ENCODE peak calls at places on chromosomes 13 and 19, in five cellular contexts. One of them, this sample, is unnamed.

GRCh38 chr19:32123355-32123940 is 222.0 kb upstream of the ZNF507 start:
- DNase-seq in lower lobe of right lung: no peak
- DNase-seq in hepatocyte: no peak
- DNase-seq in thyroid gland: no peak
- DNase-seq in body of pancreas: no peak
- DNase-seq in this sample: no peak

GRCh38 chr13:43537124-43537523 is 249.6 kb downstream of the ENOX1 start:
- DNase-seq in lower lobe of right lung: no peak
- DNase-seq in body of pancreas: no peak
- DNase-seq in thyroid gland: no peak
- DNase-seq in hepatocyte: no peak
- DNase-seq in this sample: no peak

GRCh38 chr19:55484571-55485438 is at the start of gene NAT14:
- DNase-seq in hepatocyte: peak
- DNase-seq in thyroid gland: peak
- DNase-seq in lower lobe of right lung: no peak
- DNase-seq in body of pancreas: peak
- DNase-seq in this sample: peak

GRCh38 chr19:10936661-10937084 is 8.1 kb downstream of the TIMM29 start:
- DNase-seq in thyroid gland: peak
- DNase-seq in hepatocyte: peak
- DNase-seq in lower lobe of right lung: no peak
- DNase-seq in body of pancreas: peak
- DNase-seq in this sample: peak

GRCh38 chr19:14432817-14433453 is at the start of gene PKN1:
- DNase-seq in body of pancreas: peak
- DNase-seq in lower lobe of right lung: peak
- DNase-seq in hepatocyte: peak
- DNase-seq in thyroid gland: peak
- DNase-seq in this sample: peak

GRCh38 chr13:112457485-112457884 is 81.3 kb downstream of the SPACA7 start:
- DNase-seq in body of pancreas: no peak
- DNase-seq in thyroid gland: no peak
- DNase-seq in lower lobe of right lung: no peak
- DNase-seq in hepatocyte: no peak
- DNase-seq in this sample: no peak

GRCh38 chr13:28657784-28658538 is 969 bp upstream of the POMP start:
- DNase-seq in lower lobe of right lung: no peak
- DNase-seq in body of pancreas: no peak
- DNase-seq in thyroid gland: no peak
- DNase-seq in hepatocyte: peak
- DNase-seq in this sample: peak

GRCh38 chr19:13840751-13841338 is 36.1 kb upstream of the NANOS3 start:
- DNase-seq in lower lobe of right lung: no peak
- DNase-seq in body of pancreas: no peak
- DNase-seq in hepatocyte: no peak
- DNase-seq in thyroid gland: no peak
- DNase-seq in this sample: no peak

GRCh38 chr19:41886761-41887710 is 4.1 kb downstream of the ARHGEF1 start:
- DNase-seq in hepatocyte: no peak
- DNase-seq in lower lobe of right lung: no peak
- DNase-seq in body of pancreas: no peak
- DNase-seq in thyroid gland: no peak
- DNase-seq in this sample: peak

GRCh38 chr13:111204438-111205177 is 89.5 kb downstream of the ARHGEF7 start:
- DNase-seq in hepatocyte: peak
- DNase-seq in lower lobe of right lung: peak
- DNase-seq in thyroid gland: peak
- DNase-seq in body of pancreas: peak
- DNase-seq in this sample: no peak

GRCh38 chr19:13010038-13010991 is 15.0 kb downstream of the NFIX start:
- DNase-seq in body of pancreas: no peak
- DNase-seq in thyroid gland: peak
- DNase-seq in lower lobe of right lung: no peak
- DNase-seq in hepatocyte: no peak
- DNase-seq in this sample: no peak

GRCh38 chr19:48330012-48330681 is 4.8 kb downstream of the EMP3 start:
- DNase-seq in lower lobe of right lung: peak
- DNase-seq in body of pancreas: peak
- DNase-seq in thyroid gland: peak
- DNase-seq in hepatocyte: peak
- DNase-seq in this sample: peak

GRCh38 chr19:46077815-46078167 is 37.0 kb upstream of the IGFL4 start:
- DNase-seq in thyroid gland: no peak
- DNase-seq in lower lobe of right lung: no peak
- DNase-seq in body of pancreas: no peak
- DNase-seq in hepatocyte: no peak
- DNase-seq in this sample: no peak

GRCh38 chr13:86446311-86446710 is 647.1 kb upstream of the SLITRK6 start:
- DNase-seq in hepatocyte: no peak
- DNase-seq in thyroid gland: no peak
- DNase-seq in body of pancreas: no peak
- DNase-seq in lower lobe of right lung: no peak
- DNase-seq in this sample: no peak

GRCh38 chr13:110915057-110915873 is at the start of gene ANKRD10:
- DNase-seq in hepatocyte: peak
- DNase-seq in lower lobe of right lung: peak
- DNase-seq in body of pancreas: peak
- DNase-seq in thyroid gland: peak
- DNase-seq in this sample: peak

DNA sequence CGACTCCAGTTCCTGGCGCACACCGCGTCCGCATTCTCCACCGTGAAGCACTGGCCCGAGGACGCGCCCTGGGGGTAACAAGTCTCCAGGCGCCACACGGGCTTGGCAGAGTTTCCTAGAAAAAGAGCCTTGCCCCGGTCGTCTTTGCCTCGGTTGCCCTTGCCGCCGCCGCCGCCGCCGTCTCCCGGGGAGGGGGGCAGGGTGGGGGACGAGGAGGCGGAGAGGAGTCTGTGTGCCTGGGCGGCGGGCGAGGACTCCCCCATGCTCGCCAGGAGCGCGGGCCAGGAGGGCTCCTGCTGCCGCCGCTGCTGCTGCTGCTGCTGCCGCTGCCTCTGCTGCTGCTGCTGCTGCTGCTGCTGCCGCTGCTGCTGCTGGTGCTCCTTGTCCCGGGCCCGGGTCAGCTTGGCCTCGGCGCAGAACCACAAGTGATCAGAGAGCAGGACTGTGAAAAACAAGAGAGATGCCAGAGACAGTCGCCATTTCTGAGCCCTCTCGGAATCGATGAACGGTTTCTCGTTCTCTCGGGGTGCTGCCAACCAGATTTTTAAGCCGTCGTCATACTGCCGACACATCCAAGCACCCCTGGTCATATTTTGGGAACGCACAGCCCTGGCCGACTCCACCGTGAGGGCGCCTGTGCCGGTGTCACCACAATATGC is 349.2 kb downstream of the LIG4 start:
- DNase-seq in lower lobe of right lung: no peak
- DNase-seq in body of pancreas: peak
- DNase-seq in hepatocyte: peak
- DNase-seq in thyroid gland: peak
- DNase-seq in this sample: no peak
- TF ChIP-seq CTCF in lower lobe of right lung: no peak
- TF ChIP-seq CTCF in body of pancreas: no peak
- TF ChIP-seq CTCF in hepatocyte: no peak
- TF ChIP-seq CTCF in thyroid gland: no peak
- TF ChIP-seq CTCF in this sample: no peak

DNA sequence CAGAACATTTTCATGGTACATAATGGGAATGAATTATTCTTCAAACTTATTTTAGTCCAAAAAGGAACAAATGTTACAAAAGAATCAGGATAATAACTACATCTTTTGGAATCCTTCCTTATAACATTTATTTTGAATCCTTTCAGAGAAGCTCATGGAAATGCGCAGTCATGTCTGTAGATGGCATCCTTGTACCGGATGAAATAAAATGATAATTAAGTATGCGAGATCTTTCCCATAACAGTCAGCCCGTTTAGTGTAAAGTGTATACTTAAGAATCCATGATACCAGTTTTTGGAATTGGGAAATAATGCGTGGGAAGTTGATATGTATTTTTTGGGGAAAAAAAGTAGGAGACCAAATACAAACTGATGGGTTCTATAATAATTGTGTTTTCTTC is 418.8 kb downstream of the GPC5 start:
- DNase-seq in hepatocyte: peak
- DNase-seq in thyroid gland: no peak
- DNase-seq in body of pancreas: no peak
- DNase-seq in lower lobe of right lung: no peak
- DNase-seq in this sample: no peak
- H3K4me3 ChIP-seq in hepatocyte: no peak
- H3K4me3 ChIP-seq in thyroid gland: no peak
- H3K4me3 ChIP-seq in body of pancreas: no peak
- H3K4me3 ChIP-seq in lower lobe of right lung: no peak
- H3K4me3 ChIP-seq in this sample: no peak

GRCh38 chr19:5434970-5435641 is 20.1 kb upstream of the ZNRF4 start:
- DNase-seq in body of pancreas: no peak
- DNase-seq in lower lobe of right lung: no peak
- DNase-seq in hepatocyte: peak
- DNase-seq in thyroid gland: no peak
- DNase-seq in this sample: no peak
- TF ChIP-seq CTCF in body of pancreas: no peak
- TF ChIP-seq CTCF in lower lobe of right lung: no peak
- TF ChIP-seq CTCF in hepatocyte: no peak
- TF ChIP-seq CTCF in thyroid gland: no peak
- TF ChIP-seq CTCF in this sample: no peak

GRCh38 chr19:43783636-43784035 is 2.9 kb upstream of the KCNN4 start:
- DNase-seq in hepatocyte: no peak
- DNase-seq in lower lobe of right lung: no peak
- DNase-seq in body of pancreas: no peak
- DNase-seq in thyroid gland: no peak
- DNase-seq in this sample: no peak

GRCh38 chr19:43782311-43782660 is 1.5 kb upstream of the KCNN4 start:
- DNase-seq in thyroid gland: no peak
- DNase-seq in body of pancreas: no peak
- DNase-seq in lower lobe of right lung: no peak
- DNase-seq in hepatocyte: no peak
- DNase-seq in this sample: no peak

GRCh38 chr19:43782689-43783231 is 2.0 kb upstream of the KCNN4 start:
- DNase-seq in lower lobe of right lung: no peak
- DNase-seq in body of pancreas: no peak
- DNase-seq in hepatocyte: no peak
- DNase-seq in thyroid gland: no peak
- DNase-seq in this sample: peak

GRCh38 chr19:43780706-43781525 is at the start of gene KCNN4:
- DNase-seq in body of pancreas: no peak
- DNase-seq in hepatocyte: peak
- DNase-seq in thyroid gland: no peak
- DNase-seq in lower lobe of right lung: no peak
- DNase-seq in this sample: peak

DNA sequence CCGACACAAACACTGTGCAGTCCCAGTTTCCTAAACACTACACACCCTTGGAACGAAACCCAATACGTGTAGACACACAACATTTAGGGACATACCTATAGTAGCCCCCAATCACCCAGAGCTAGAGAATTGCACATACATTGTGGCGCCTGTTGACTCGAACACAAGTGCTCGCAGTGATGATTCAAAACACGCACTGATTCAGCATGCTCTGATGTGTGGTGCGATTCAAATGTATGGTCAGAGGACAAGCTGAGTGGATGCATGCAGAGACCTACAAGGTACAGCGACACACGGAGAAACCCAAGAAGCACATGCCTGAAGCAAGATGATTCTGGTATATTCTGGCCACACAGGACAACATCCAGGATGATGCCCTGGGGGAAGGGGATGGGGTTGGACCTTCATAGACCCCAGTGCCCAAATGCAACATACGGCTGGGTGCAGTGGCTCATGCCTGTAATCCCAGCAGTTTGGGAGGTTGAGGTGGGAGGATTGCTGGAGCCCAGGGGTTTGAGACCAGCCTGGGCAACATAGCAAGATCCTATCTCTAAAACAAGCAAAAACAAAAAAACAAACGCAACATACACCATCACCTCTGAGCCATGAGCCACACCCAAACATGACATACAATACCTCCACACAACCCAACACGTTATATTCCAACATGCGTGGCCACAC is 997 bp upstream of the KCNN4 start:
- DNase-seq in lower lobe of right lung: no peak
- DNase-seq in hepatocyte: no peak
- DNase-seq in body of pancreas: no peak
- DNase-seq in thyroid gland: no peak
- DNase-seq in this sample: peak
- H3K4me3 ChIP-seq in lower lobe of right lung: no peak
- H3K4me3 ChIP-seq in hepatocyte: no peak
- H3K4me3 ChIP-seq in body of pancreas: no peak
- H3K4me3 ChIP-seq in thyroid gland: no peak
- H3K4me3 ChIP-seq in this sample: peak

GRCh38 chr19:1980068-1980467 is 35.4 kb downstream of the BTBD2 start:
- DNase-seq in hepatocyte: no peak
- DNase-seq in thyroid gland: no peak
- DNase-seq in lower lobe of right lung: no peak
- DNase-seq in body of pancreas: no peak
- DNase-seq in this sample: no peak

GRCh38 chr19:1979017-1979416 is 36.5 kb downstream of the BTBD2 start:
- DNase-seq in thyroid gland: no peak
- DNase-seq in body of pancreas: no peak
- DNase-seq in lower lobe of right lung: no peak
- DNase-seq in hepatocyte: no peak
- DNase-seq in this sample: no peak

GRCh38 chr19:1980782-1981181 is 34.7 kb downstream of the BTBD2 start:
- DNase-seq in hepatocyte: no peak
- DNase-seq in thyroid gland: no peak
- DNase-seq in body of pancreas: no peak
- DNase-seq in lower lobe of right lung: no peak
- DNase-seq in this sample: no peak

GRCh38 chr19:1978346-1978894 is 37.1 kb downstream of the BTBD2 start:
- DNase-seq in thyroid gland: no peak
- DNase-seq in lower lobe of right lung: no peak
- DNase-seq in hepatocyte: no peak
- DNase-seq in body of pancreas: no peak
- DNase-seq in this sample: no peak

GRCh38 chr19:1979642-1980041 is 35.9 kb downstream of the BTBD2 start:
- DNase-seq in lower lobe of right lung: no peak
- DNase-seq in hepatocyte: no peak
- DNase-seq in thyroid gland: no peak
- DNase-seq in body of pancreas: no peak
- DNase-seq in this sample: no peak
- TF ChIP-seq CTCF in lower lobe of right lung: no peak
- TF ChIP-seq CTCF in hepatocyte: no peak
- TF ChIP-seq CTCF in thyroid gland: no peak
- TF ChIP-seq CTCF in body of pancreas: no peak
- TF ChIP-seq CTCF in this sample: no peak

DNA sequence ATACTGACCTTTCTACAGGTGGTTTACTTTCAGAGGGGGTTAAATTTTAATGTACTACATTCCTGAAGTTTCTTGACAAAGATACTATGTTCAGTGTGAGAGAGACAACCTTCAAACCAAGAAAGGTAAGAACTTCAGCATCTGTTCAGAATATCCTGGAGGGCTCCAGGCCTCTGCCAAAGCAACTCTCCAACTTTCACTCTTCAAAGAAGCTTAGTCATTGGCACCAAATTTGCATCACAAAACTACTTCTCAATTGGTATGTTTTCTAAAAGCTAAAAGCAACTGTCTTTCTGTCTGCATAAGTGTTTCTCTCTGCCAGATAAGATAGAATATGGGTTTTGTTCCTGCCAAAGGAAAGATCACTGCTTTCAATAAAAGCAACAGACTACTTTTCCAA is 187.4 kb downstream of the SUCLA2 start:
- DNase-seq in body of pancreas: no peak
- DNase-seq in thyroid gland: no peak
- DNase-seq in lower lobe of right lung: no peak
- DNase-seq in hepatocyte: no peak
- DNase-seq in this sample: no peak
- H3K4me3 ChIP-seq in body of pancreas: no peak
- H3K4me3 ChIP-seq in thyroid gland: no peak
- H3K4me3 ChIP-seq in lower lobe of right lung: no peak
- H3K4me3 ChIP-seq in hepatocyte: no peak
- H3K4me3 ChIP-seq in this sample: no peak